ENCODE peak calls at places on chromosomes 3 and 15, in eight cellular contexts. O is stimulated activated CD8-positive, alpha-beta memory T cell treated with anti-CD3 and anti-CD28 coated beads, Interleukin-4, amount 100 ng/mL, for 48 hours; W is fibroblast of the aortic adventitia; Y is GM04503; L is ovary; S is NCI-H748 treated with DMSO at 0.1 percent for 48 hours; U is C1 segment of cervical spinal cord; X is activated CD4-positive, alpha-beta T cell treated with anti-CD3 and anti-CD28 coated beads for 48 hours. D is an unnamed sample.

GRCh38 chr3:58349792-58350626 is 17.3 kb downstream of the PXK start:
- DNase-seq in X (no peak), W (no peak), L (no peak), S (no peak), Y (no peak), U (no peak), O (no peak), D (no peak)

GRCh38 chr15:69798481-69799315 is 299.0 kb downstream of the TLE3 start:
- DNase-seq in W (peak; percentile 17), X (no peak), L (peak; percentile 51), U (no peak), S (no peak), O (peak; percentile 12), Y (no peak), D (peak; percentile 53)

GRCh38 chr3:25071846-25072245 is 356.2 kb upstream of the RARB start:
- DNase-seq in W (no peak), O (no peak), X (no peak), S (no peak), Y (no peak), L (no peak), U (no peak), D (no peak)

GRCh38 chr15:52019394-52020252 is 604 bp downstream of the MAPK6 start:
- DNase-seq in O (peak; percentile 80), W (peak; percentile 93), S (peak; percentile 35), L (peak; percentile 88), Y (no peak), U (peak; percentile 81), X (peak; percentile 80), D (peak; percentile 95)

GRCh38 chr3:125403789-125404188 is 28.7 kb upstream of the ZNF148 start:
- DNase-seq in Y (no peak), S (no peak), W (peak; percentile 28), L (no peak), X (no peak), O (no peak), U (no peak), D (peak; percentile 34)

GRCh38 chr3:106213954-106214353 is 345.1 kb upstream of the CBLB start:
- DNase-seq in Y (no peak), X (no peak), S (no peak), W (no peak), U (no peak), L (no peak), O (no peak), D (no peak)

GRCh38 chr15:69034352-69034751 is 19.9 kb downstream of the NOX5 start:
- DNase-seq in O (no peak), W (peak; percentile 58), S (no peak), L (no peak), Y (peak; percentile 69), U (no peak), X (peak; percentile 21), D (peak; percentile 51)

GRCh38 chr3:50320853-50321145 is 1.7 kb downstream of the HYAL2 start:
- DNase-seq in U (no peak), S (no peak), O (no peak), W (peak; percentile 48), L (no peak), X (no peak), Y (no peak), D (no peak)

GRCh38 chr3:5567113-5567512 is 379.6 kb downstream of the EDEM1 start:
- DNase-seq in U (no peak), X (no peak), W (no peak), O (no peak), S (no peak), Y (no peak), L (no peak), D (no peak)

GRCh38 chr3:150751781-150752263 is 11.1 kb downstream of the SIAH2 start:
- DNase-seq in W (no peak), X (no peak), Y (no peak), L (no peak), S (peak; percentile 10), U (no peak), O (no peak), D (no peak)

GRCh38 chr3:98812851-98813374 is 49.8 kb downstream of the ST3GAL6 start:
- DNase-seq in W (peak; percentile 70), U (no peak), O (no peak), X (no peak), Y (no peak), L (no peak), S (peak; percentile 11), D (peak; percentile 68)

GRCh38 chr3:49076627-49077026 is 17.2 kb downstream of the QRICH1 start:
- DNase-seq in O (no peak), W (no peak), U (no peak), S (no peak), L (no peak), Y (no peak), X (no peak), D (no peak)

GRCh38 chr3:77707271-77707670 is 667.4 kb downstream of the ROBO2 start:
- DNase-seq in Y (no peak), L (no peak), U (no peak), S (no peak), W (no peak), O (no peak), X (no peak), D (peak; percentile 6)

GRCh38 chr15:32636410-32636809 is 5.1 kb upstream of the SCG5 start:
- DNase-seq in X (no peak), L (no peak), S (no peak), U (no peak), W (no peak), Y (no peak), O (no peak), D (no peak)

GRCh38 chr3:164879201-164879600 is 199.1 kb downstream of the SI start:
- DNase-seq in Y (no peak), O (no peak), W (no peak), L (no peak), S (no peak), X (no peak), U (no peak), D (no peak)

D was measured in cardiac fibroblast.